ENCODE peak calls at places on chromosome 6, in ten cellular contexts. O, H, F, L, G, U, M, K, V and N are unnamed samples.

GRCh38 chr6:109793793-109794192 is 102.7 kb downstream of the FIG4 start:
- DNase-seq in G (peak), F (peak), M (peak), H (no peak), O (peak), L (no peak), V (peak), K (peak), U (peak), N (no peak)

GRCh38 chr6:24931752-24932691 is 3.7 kb downstream of the RIPOR2 start:
- DNase-seq in V (no peak), G (no peak), U (no peak), K (peak), F (peak), H (no peak), L (no peak), M (no peak), O (no peak), N (no peak)

GRCh38 chr6:4369616-4370015 is 234.2 kb upstream of the ECI2 start:
- DNase-seq in K (peak), L (no peak), H (no peak), O (no peak), G (no peak), F (peak), M (no peak), U (no peak), V (no peak), N (no peak)

GRCh38 chr6:25007269-25007699 is 71.5 kb upstream of the RIPOR2 start:
- DNase-seq in K (peak), O (no peak), U (no peak), H (no peak), L (no peak), M (no peak), F (no peak), V (no peak), G (no peak), N (no peak)

GRCh38 chr6:21437583-21437982 is 156.0 kb upstream of the SOX4 start:
- DNase-seq in O (no peak), G (no peak), V (no peak), U (no peak), F (no peak), H (no peak), K (no peak), L (no peak), M (no peak), N (no peak)

GRCh38 chr6:73969982-73970960 is 274.3 kb downstream of the CD109 start:
- DNase-seq in F (peak), L (no peak), M (no peak), K (peak), O (peak), G (peak), H (no peak), U (peak), V (peak), N (no peak)

GRCh38 chr6:163588211-163588919 is 173.8 kb downstream of the QKI start:
- DNase-seq in H (no peak), K (peak), M (no peak), F (no peak), G (no peak), O (no peak), U (no peak), V (no peak), L (no peak), N (no peak)

GRCh38 chr6:81894788-81895221 is 142.3 kb upstream of the TENT5A start:
- DNase-seq in U (no peak), H (no peak), V (peak), G (no peak), K (peak), F (no peak), O (peak), L (no peak), M (no peak), N (peak)

GRCh38 chr6:118894425-118895240 is 681 bp downstream of the ASF1A start:
- DNase-seq in G (no peak), O (peak), U (peak), M (peak), H (peak), L (peak), V (peak), K (peak), F (peak), N (peak)

GRCh38 chr6:167779123-167779992 is 47.4 kb upstream of the AFDN start:
- DNase-seq in O (no peak), K (no peak), V (no peak), H (no peak), M (no peak), F (no peak), U (no peak), G (no peak), L (no peak), N (no peak)

GRCh38 chr6:84583784-84584183 is 180.6 kb downstream of the TBX18 start:
- DNase-seq in O (peak), U (no peak), M (no peak), F (no peak), L (no peak), G (no peak), K (peak), H (no peak), V (no peak), N (no peak)

GRCh38 chr6:89590133-89590532 is 48.4 kb downstream of the LYRM2 start:
- DNase-seq in F (no peak), H (no peak), M (no peak), V (no peak), K (no peak), G (no peak), U (no peak), O (no peak), L (no peak), N (no peak)

GRCh38 chr6:111971181-111971829 is 82.6 kb upstream of the CCN6 start:
- DNase-seq in V (no peak), O (peak), G (no peak), K (no peak), H (no peak), L (no peak), U (no peak), F (no peak), M (no peak), N (no peak)

GRCh38 chr6:147642458-147642857 is 134.0 kb downstream of the SAMD5 start:
- DNase-seq in F (no peak), H (no peak), K (peak), U (no peak), O (no peak), G (peak), L (no peak), M (no peak), V (no peak), N (no peak)

GRCh38 chr6:132843316-132844040 is 29.1 kb downstream of the RPS12 start:
- DNase-seq in K (no peak), M (no peak), O (no peak), V (no peak), U (no peak), L (no peak), G (no peak), F (no peak), H (no peak), N (no peak)

GRCh38 chr6:128305228-128305627 is 215.2 kb downstream of the PTPRK start:
- DNase-seq in U (no peak), G (no peak), F (no peak), O (no peak), H (no peak), K (peak), M (no peak), V (no peak), L (no peak), N (no peak)

GRCh38 chr6:157304840-157305675 is 18.3 kb downstream of the TMEM242 start:
- DNase-seq in H (no peak), L (no peak), V (peak), F (no peak), G (no peak), O (no peak), M (no peak), K (peak), U (no peak), N (no peak)

GRCh38 chr6:5181494-5182287 is 79.1 kb downstream of the LYRM4 start:
- DNase-seq in L (no peak), V (no peak), H (no peak), M (no peak), O (no peak), K (peak), G (no peak), U (no peak), F (no peak), N (no peak)

GRCh38 chr6:157033428-157034140 is 256.4 kb downstream of the ARID1B start:
- DNase-seq in V (peak), H (no peak), K (peak), G (no peak), L (no peak), M (no peak), O (no peak), U (no peak), F (peak), N (no peak)

GRCh38 chr6:147467891-147468290 is 40.6 kb upstream of the SAMD5 start:
- DNase-seq in V (no peak), U (no peak), H (no peak), M (no peak), O (no peak), L (no peak), G (no peak), K (no peak), F (no peak), N (no peak)

GRCh38 chr6:138958595-138958994 is 29.5 kb downstream of the REPS1 start:
- DNase-seq in O (no peak), L (no peak), K (no peak), U (no peak), M (no peak), F (no peak), G (no peak), H (no peak), V (no peak), N (no peak)

GRCh38 chr6:134402372-134402984 is 84.6 kb upstream of the SGK1 start:
- DNase-seq in H (no peak), V (no peak), M (no peak), O (no peak), K (no peak), L (no peak), G (no peak), U (no peak), F (no peak), N (no peak)

GRCh38 chr6:44298055-44298803 is 14.9 kb downstream of the AARS2 start:
- DNase-seq in H (no peak), F (no peak), O (no peak), U (no peak), K (no peak), L (no peak), V (no peak), G (no peak), M (no peak), N (no peak)

GRCh38 chr6:73803562-73804221 is 107.7 kb downstream of the CD109 start:
- DNase-seq in K (peak), F (peak), V (peak), M (no peak), O (peak), H (no peak), G (peak), L (no peak), U (peak), N (no peak)

GRCh38 chr6:44006123-44006871 is 121.0 kb downstream of the MRPL14 start:
- DNase-seq in M (no peak), O (peak), H (no peak), K (no peak), V (no peak), L (no peak), G (no peak), U (no peak), F (peak), N (no peak)

GRCh38 chr6:106913676-106914280 is 60.8 kb downstream of the CD24 start:
- DNase-seq in F (no peak), V (no peak), O (no peak), U (no peak), M (no peak), L (no peak), H (no peak), K (no peak), G (no peak), N (no peak)

GRCh38 chr6:150238294-150238693 is 95.5 kb downstream of the PPP1R14C start:
- DNase-seq in H (no peak), U (no peak), K (peak), F (no peak), M (no peak), O (no peak), V (no peak), G (no peak), L (no peak), N (no peak)

GRCh38 chr6:38262609-38263008 is 377.1 kb downstream of the BTBD9 start:
- DNase-seq in M (no peak), K (peak), V (peak), H (no peak), G (no peak), F (no peak), O (no peak), U (no peak), L (no peak), N (no peak)

GRCh38 chr6:100101656-100102055 is 107.6 kb upstream of the MCHR2 start:
- DNase-seq in L (no peak), H (no peak), O (no peak), F (no peak), U (no peak), G (peak), V (no peak), K (no peak), M (no peak), N (no peak)

GRCh38 chr6:53943410-53943809 is 148.6 kb downstream of the LRRC1 start:
- DNase-seq in M (no peak), G (no peak), L (no peak), F (no peak), K (no peak), U (no peak), H (no peak), O (no peak), V (peak), N (no peak)

GRCh38 chr6:166313255-166314070 is 5.3 kb upstream of the PRR18 start:
- DNase-seq in K (peak), F (peak), H (peak), U (peak), O (peak), M (no peak), G (no peak), V (peak), L (no peak), N (no peak)

GRCh38 chr6:109738200-109738599 is 47.1 kb downstream of the FIG4 start:
- DNase-seq in O (no peak), F (no peak), L (no peak), K (no peak), M (no peak), U (no peak), V (no peak), H (no peak), G (no peak), N (no peak)

GRCh38 chr6:167756594-167756993 is 70.1 kb upstream of the AFDN start:
- DNase-seq in L (no peak), M (no peak), K (no peak), U (no peak), O (no peak), H (no peak), F (no peak), V (no peak), G (no peak), N (no peak)

GRCh38 chr6:35292494-35292893 is 5.1 kb upstream of the DEF6 start:
- DNase-seq in F (no peak), V (no peak), M (no peak), K (no peak), L (no peak), O (no peak), H (no peak), U (no peak), G (no peak), N (no peak)

GRCh38 chr6:21271431-21272155 is 322.0 kb upstream of the SOX4 start:
- DNase-seq in M (no peak), U (no peak), G (no peak), K (no peak), H (no peak), F (no peak), O (no peak), L (no peak), V (no peak), N (no peak)